ENCODE peak calls at places on chromosomes 7 and 10, in nine cellular contexts. L, O, I, T, C, Y, U, S and E are unnamed samples.

GRCh38 chr10:33703897-33704825 is 369.7 kb upstream of the NRP1 start:
- DNase-seq in T (no peak), Y (no peak), O (peak; percentile 5), C (peak; percentile 69), I (no peak), S (peak; percentile 34), L (peak; percentile 29), U (peak; percentile 17), E (no peak)

GRCh38 chr7:82665966-82666507 is 222.5 kb upstream of the CACNA2D1 start:
- DNase-seq in S (no peak), C (no peak), T (no peak), Y (no peak), U (no peak), I (peak; percentile 66), L (no peak), O (no peak), E (no peak)

GRCh38 chr7:50156163-50156562 is 63.1 kb upstream of the ZPBP start:
- DNase-seq in C (no peak), O (no peak), S (no peak), U (no peak), T (no peak), L (no peak), Y (no peak), I (no peak), E (no peak)

GRCh38 chr10:103839513-103839864 is 15.9 kb downstream of the SH3PXD2A start:
- DNase-seq in S (no peak), U (no peak), I (no peak), L (no peak), Y (no peak), T (no peak), C (no peak), O (no peak), E (no peak)

GRCh38 chr10:115706482-115707076 is 566.4 kb downstream of the GFRA1 start:
- DNase-seq in L (no peak), I (peak; percentile 26), C (peak; percentile 1), Y (no peak), O (peak; percentile 6), S (peak; percentile 34), U (peak; percentile 52), T (no peak), E (no peak)

GRCh38 chr7:158710651-158711102 is 6.1 kb upstream of the NCAPG2 start:
- DNase-seq in Y (peak; percentile 32), I (no peak), S (peak; percentile 92), U (peak; percentile 75), T (no peak), C (peak; percentile 65), O (no peak), L (peak; percentile 9), E (no peak)

GRCh38 chr7:13829914-13830603 is 159.4 kb downstream of the ETV1 start:
- DNase-seq in U (peak; percentile 68), S (peak; percentile 89), C (peak; percentile 73), T (no peak), I (peak; percentile 47), Y (no peak), O (no peak), L (no peak), E (no peak)

GRCh38 chr10:6070647-6071046 is 8.5 kb upstream of the IL2RA start:
- DNase-seq in U (no peak), Y (no peak), L (no peak), I (no peak), O (no peak), T (no peak), C (no peak), S (no peak), E (no peak)

GRCh38 chr7:25456467-25457171 is 228.3 kb upstream of the NPVF start:
- DNase-seq in L (no peak), S (peak; percentile 3), C (no peak), O (peak; percentile 79), T (no peak), U (no peak), Y (no peak), I (no peak), E (no peak)

GRCh38 chr7:153942036-153942435 is 110.2 kb upstream of the DPP6 start:
- DNase-seq in C (no peak), O (no peak), U (no peak), T (no peak), L (no peak), Y (no peak), S (no peak), I (no peak), E (no peak)

DNA sequence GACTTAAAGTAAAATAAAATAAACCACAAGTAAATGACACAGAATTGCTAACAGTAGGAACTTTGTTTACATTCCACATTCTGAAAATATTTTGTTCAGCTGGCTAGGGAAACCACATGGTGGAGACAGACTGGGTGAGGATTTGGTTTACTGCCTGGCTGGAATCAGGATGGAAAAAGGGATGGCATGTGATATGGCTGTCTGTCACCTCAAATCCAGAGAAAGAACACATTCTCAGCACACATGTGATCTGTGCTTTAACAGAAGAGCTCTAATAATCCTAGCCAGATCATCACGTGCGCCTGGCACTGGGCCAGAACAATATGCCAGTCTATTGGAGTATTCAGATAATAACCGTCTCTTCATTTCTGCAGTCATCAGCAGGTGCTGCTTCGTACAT is 90.9 kb upstream of the PIP4K2A start:
- DNase-seq in L (no peak), C (no peak), Y (no peak), U (peak; percentile 54), O (peak; percentile 10), S (peak; percentile 77), I (peak; percentile 31), T (no peak), E (no peak)
- TF ChIP-seq CTCF in L (peak; percentile 19), C (no peak), Y (no peak), U (peak; percentile 24), O (no peak), S (peak; percentile 21), I (no peak), T (peak; percentile 42), E (no peak)

GRCh38 chr7:35241431-35241830 is 12.5 kb downstream of the TBX20 start:
- DNase-seq in S (no peak), Y (no peak), I (no peak), L (no peak), U (no peak), O (no peak), C (no peak), T (no peak), E (no peak)

GRCh38 chr7:35246819-35247218 is 7.1 kb downstream of the TBX20 start:
- DNase-seq in C (no peak), O (no peak), Y (no peak), S (peak; percentile 74), U (no peak), L (no peak), I (no peak), T (no peak), E (no peak)

DNA sequence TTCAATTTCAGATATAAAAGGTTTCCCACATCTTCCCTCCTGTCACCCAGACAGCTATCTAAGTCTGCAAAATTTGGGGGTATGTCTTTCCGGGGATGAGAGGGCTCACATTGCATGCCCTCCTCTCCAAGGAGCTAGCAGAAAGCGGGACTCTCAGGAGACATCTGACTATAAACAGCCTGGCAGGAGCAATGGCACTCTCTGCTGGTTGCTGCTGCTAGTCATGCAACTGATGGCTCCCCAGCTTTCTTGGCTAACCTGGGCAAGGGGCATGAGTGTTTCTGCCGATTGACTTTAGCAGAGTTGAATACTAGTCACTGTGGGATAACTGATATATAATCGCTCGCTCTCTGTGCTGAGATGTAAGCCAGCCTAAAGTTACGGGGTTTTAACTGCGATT is 12.0 kb downstream of the TBX20 start:
- DNase-seq in T (no peak), U (no peak), S (no peak), C (no peak), Y (no peak), I (no peak), O (no peak), L (peak; percentile 12), E (no peak)
- TF ChIP-seq CTCF in T (no peak), U (peak; percentile 23), S (no peak), C (no peak), Y (no peak), I (no peak), O (no peak), L (peak; percentile 71), E (no peak)

DNA sequence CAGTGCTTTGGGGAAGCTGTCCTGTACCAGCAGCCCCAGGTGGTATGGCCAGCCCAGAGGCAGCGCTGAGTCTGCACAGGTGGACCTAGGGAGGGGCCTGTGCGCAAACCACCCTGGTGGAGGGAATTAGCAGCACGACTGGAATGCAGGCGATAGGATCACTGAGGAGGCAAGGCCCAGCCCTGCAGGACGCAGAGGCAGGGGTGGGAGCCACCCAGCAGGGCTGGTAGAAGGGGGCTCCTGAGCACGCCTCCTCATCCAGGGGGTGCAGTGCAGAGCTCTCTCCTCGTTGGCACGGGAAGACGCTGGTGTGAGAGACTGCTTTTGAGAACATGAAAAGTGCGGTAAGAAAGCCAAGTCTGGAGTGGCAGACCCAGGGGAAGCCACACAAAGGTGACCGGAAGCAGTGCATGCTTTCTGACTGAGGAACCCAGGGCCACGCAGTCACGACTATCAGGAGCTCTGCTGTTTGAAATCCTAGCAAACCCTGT is 6.0 kb downstream of the FXYD4 start:
- DNase-seq in C (no peak), Y (no peak), I (no peak), S (no peak), O (no peak), T (no peak), L (no peak), U (no peak), E (no peak)
- TF ChIP-seq CTCF in C (peak; percentile 15), Y (no peak), I (no peak), S (no peak), O (no peak), T (no peak), L (peak; percentile 25), U (no peak), E (no peak)

GRCh38 chr7:105270117-105270516 is 118.6 kb downstream of the SRPK2 start:
- DNase-seq in Y (no peak), O (no peak), I (no peak), S (no peak), U (no peak), T (no peak), C (no peak), L (no peak), E (no peak)
- TF ChIP-seq CTCF in Y (no peak), O (no peak), I (no peak), S (no peak), U (no peak), T (no peak), C (no peak), L (no peak), E (no peak)

GRCh38 chr10:92965314-92965713 is 95.3 kb upstream of the CYP26C1 start:
- DNase-seq in L (peak; percentile 26), Y (peak; percentile 44), U (peak; percentile 73), S (peak; percentile 74), C (peak; percentile 28), O (no peak), I (peak; percentile 70), T (no peak), E (no peak)
- TF ChIP-seq CTCF in L (peak; percentile 38), Y (no peak), U (peak; percentile 42), S (peak; percentile 56), C (peak; percentile 59), O (peak; percentile 58), I (peak; percentile 15), T (peak; percentile 64), E (no peak)